ENCODE peak calls at places on chromosomes 4 and X, in nine cellular contexts. H, F, Z, C, U, J, N, A and W are unnamed samples.

GRCh38 chrX:3962511-3963350 is 249.3 kb upstream of the PRKX start:
- DNase-seq in H (no peak), F (peak; percentile 16), Z (no peak), C (peak; percentile 1), U (no peak), J (no peak), N (peak; percentile 26), A (peak; percentile 13), W (no peak)

GRCh38 chrX:77442728-77443127 is 4.5 kb upstream of the FGF16 start:
- DNase-seq in H (no peak), F (peak; percentile 81), Z (no peak), C (no peak), U (no peak), J (no peak), N (peak; percentile 84), A (no peak), W (no peak)

GRCh38 chr4:112514079-112514448 is 1.9 kb downstream of the NEUROG2 start:
- DNase-seq in H (no peak), F (no peak), Z (no peak), C (no peak), U (no peak), J (no peak), N (no peak), A (no peak), W (no peak)

GRCh38 chr4:120722655-120723054 is 199.9 kb downstream of the PRDM5 start:
- DNase-seq in H (no peak), F (no peak), Z (no peak), C (no peak), U (no peak), J (no peak), N (no peak), A (no peak), W (no peak)

GRCh38 chr4:113125418-113125817 is 76.0 kb downstream of the ANK2 start:
- DNase-seq in H (no peak), F (no peak), Z (no peak), C (no peak), U (no peak), J (no peak), N (no peak), A (no peak), W (no peak)

GRCh38 chrX:78105944-78106650 is 2.0 kb downstream of the PGK1 start:
- DNase-seq in H (no peak), F (no peak), Z (no peak), C (no peak), U (no peak), J (no peak), N (peak; percentile 26), A (peak; percentile 46), W (peak; percentile 5)

GRCh38 chr4:115537387-115537786 is 424.0 kb upstream of the NDST4 start:
- DNase-seq in H (no peak), F (no peak), Z (no peak), C (no peak), U (no peak), J (no peak), N (peak; percentile 46), A (no peak), W (no peak)

GRCh38 chr4:125796138-125796537 is 481.4 kb downstream of the FAT4 start:
- DNase-seq in H (no peak), F (no peak), Z (no peak), C (no peak), U (no peak), J (no peak), N (no peak), A (no peak), W (no peak)

GRCh38 chr4:112633477-112634235 is 3.1 kb downstream of the ZGRF1 start:
- DNase-seq in H (no peak), F (peak; percentile 43), Z (no peak), C (peak; percentile 13), U (no peak), J (no peak), N (peak; percentile 72), A (peak; percentile 32), W (no peak)

GRCh38 chrX:108029928-108030711 is 14.7 kb upstream of the VSIG1 start:
- DNase-seq in H (no peak), F (no peak), Z (no peak), C (no peak), U (no peak), J (no peak), N (no peak), A (no peak), W (no peak)

GRCh38 chr4:115090483-115091075 is 22.8 kb downstream of the NDST4 start:
- DNase-seq in H (no peak), F (peak; percentile 0), Z (no peak), C (no peak), U (no peak), J (no peak), N (peak; percentile 52), A (peak; percentile 8), W (peak; percentile 10)

GRCh38 chr4:150164055-150164454 is 85.8 kb downstream of the DCLK2 start:
- DNase-seq in H (peak; percentile 63), F (no peak), Z (no peak), C (no peak), U (no peak), J (no peak), N (no peak), A (no peak), W (no peak)

GRCh38 chr4:103099691-103100392 is at the start of gene BDH2:
- DNase-seq in H (no peak), F (peak; percentile 97), Z (peak; percentile 45), C (no peak), U (no peak), J (no peak), N (peak; percentile 97), A (peak; percentile 77), W (peak; percentile 90)

GRCh38 chrX:100819837-100820666 is at the start of gene CSTF2:
- DNase-seq in H (peak; percentile 79), F (peak; percentile 79), Z (peak; percentile 86), C (peak; percentile 69), U (peak; percentile 27), J (peak; percentile 91), N (peak; percentile 92), A (peak; percentile 83), W (peak; percentile 91)

GRCh38 chr4:107757860-107758476 is 37.9 kb upstream of the PAPSS1 start:
- DNase-seq in H (no peak), F (peak; percentile 44), Z (no peak), C (no peak), U (no peak), J (no peak), N (peak; percentile 65), A (peak; percentile 22), W (peak; percentile 33)

GRCh38 chrX:66672106-66672505 is 33.2 kb upstream of the EDA2R start:
- DNase-seq in H (no peak), F (peak; percentile 17), Z (no peak), C (no peak), U (no peak), J (no peak), N (peak; percentile 43), A (no peak), W (no peak)

GRCh38 chrX:106415276-106415895 is 196.4 kb upstream of the RADX start:
- DNase-seq in H (no peak), F (peak; percentile 13), Z (no peak), C (no peak), U (no peak), J (no peak), N (peak; percentile 43), A (peak; percentile 4), W (peak; percentile 14)

GRCh38 chr4:105572296-105572695 is 19.9 kb downstream of the ARHGEF38 start:
- DNase-seq in H (no peak), F (no peak), Z (no peak), C (no peak), U (no peak), J (no peak), N (no peak), A (no peak), W (no peak)

GRCh38 chrX:10111364-10112148 is 45.2 kb upstream of the CLCN4 start:
- DNase-seq in H (peak; percentile 44), F (peak; percentile 14), Z (no peak), C (no peak), U (no peak), J (no peak), N (peak; percentile 42), A (peak; percentile 46), W (peak; percentile 77)

GRCh38 chr4:156732634-156733033 is 239.0 kb downstream of the PDGFC start:
- DNase-seq in H (no peak), F (peak; percentile 28), Z (no peak), C (no peak), U (no peak), J (no peak), N (peak; percentile 33), A (no peak), W (no peak)

GRCh38 chrX:13748486-13748885 is 13.9 kb downstream of the OFD1 start:
- DNase-seq in H (no peak), F (peak; percentile 64), Z (no peak), C (no peak), U (no peak), J (no peak), N (peak; percentile 57), A (no peak), W (no peak)
- H3K36me3 ChIP-seq in H (peaks cover 6% of the 10 kb centered on the region), F (peaks cover 2% of the 10 kb centered on the region), Z (peaks cover 13% of the 10 kb centered on the region), C (no peaks in the 10 kb centered on the region), U (no peaks in the 10 kb centered on the region), J (peaks cover 32% of the 10 kb centered on the region), N (no peaks in the 10 kb centered on the region), A (peaks cover 41% of the 10 kb centered on the region), W (peaks cover 60% of the 10 kb centered on the region)

GRCh38 chr4:109559625-109559982 is 442 bp upstream of the MCUB start:
- DNase-seq in H (peak; percentile 26), F (no peak), Z (peak; percentile 40), C (no peak), U (no peak), J (peak; percentile 48), N (peak; percentile 69), A (no peak), W (no peak)
- H3K27ac ChIP-seq in H (peak overlapping the region; percentile 90), F (peak overlapping the region; percentile 67), Z (peak overlapping the region; percentile 89), C (peak overlapping the region; percentile 72), U (peak overlapping the region; percentile 68), J (peak overlapping the region; percentile 92), N (peak overlapping the region; percentile 84), A (peak overlapping the region; percentile 96), W (peak overlapping the region; percentile 95)

DNA sequence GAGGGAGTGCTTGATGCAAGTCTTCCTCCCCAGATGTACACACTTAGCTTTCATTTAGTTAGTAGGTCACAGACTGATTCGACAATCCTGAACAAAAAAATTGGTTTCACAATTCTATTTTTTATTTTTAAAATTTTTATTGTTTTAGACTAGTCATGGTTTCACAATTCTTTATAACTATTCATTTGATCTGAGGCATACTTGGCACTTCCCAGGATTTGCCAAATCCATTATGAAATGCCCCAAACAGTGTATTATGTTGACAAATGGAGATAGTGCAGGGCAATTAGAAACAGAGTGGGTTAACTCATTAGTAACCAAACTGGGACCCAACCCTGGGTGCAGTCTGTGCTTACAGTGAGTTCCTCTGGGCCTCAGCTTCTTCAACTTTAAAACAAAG is 676 bp upstream of the GPR82 start:
- DNase-seq in H (no peak), F (peak; percentile 4), Z (no peak), C (no peak), U (no peak), J (no peak), N (peak; percentile 48), A (no peak), W (no peak)
- H3K4me1 ChIP-seq in H (no peaks in the 10 kb centered on the region), F (peaks cover 1% of the 10 kb centered on the region), Z (peaks cover 17% of the 10 kb centered on the region), C (no peaks in the 10 kb centered on the region), U (no peaks in the 10 kb centered on the region), J (peaks cover 9% of the 10 kb centered on the region), N (peaks cover 9% of the 10 kb centered on the region), A (peaks cover 30% of the 10 kb centered on the region), W (peaks cover 7% of the 10 kb centered on the region)

DNA sequence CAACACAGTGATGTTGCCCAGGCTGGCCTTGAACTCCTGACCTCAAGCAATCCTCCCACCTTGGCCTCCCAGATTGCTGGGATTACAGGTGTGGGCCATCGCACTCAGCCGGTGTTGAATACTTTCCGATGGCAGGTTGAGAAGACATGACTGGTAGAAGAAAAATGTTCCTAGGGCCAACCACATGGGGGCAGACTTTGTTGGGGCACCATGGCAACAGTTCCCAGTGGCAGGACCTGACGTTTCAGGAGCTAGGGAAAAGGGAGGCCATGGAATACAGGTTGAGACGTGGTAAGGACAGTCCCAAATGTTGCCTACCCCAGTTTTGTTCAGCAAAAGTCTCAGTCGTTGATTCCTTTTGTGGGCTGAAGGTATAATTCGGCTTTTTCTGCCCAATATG is 134.6 kb downstream of the ASMT start:
- DNase-seq in H (no peak), F (no peak), Z (no peak), C (no peak), U (no peak), J (no peak), N (no peak), A (no peak), W (no peak)
- H3K36me3 ChIP-seq in H (no peaks in the 10 kb centered on the region), F (no peaks in the 10 kb centered on the region), Z (no peaks in the 10 kb centered on the region), C (no peaks in the 10 kb centered on the region), U (no peaks in the 10 kb centered on the region), J (no peaks in the 10 kb centered on the region), N (no peaks in the 10 kb centered on the region), A (no peaks in the 10 kb centered on the region), W (peaks cover 7% of the 10 kb centered on the region)